ENCODE peak calls at places on chromosomes 16 and 17, in eight cellular contexts. J is upper lobe of right lung, C is iPS DF 6.9, W is tibial artery, K is Panc1, T is ovary, G is tibial nerve, H is A673. S is an unnamed sample.

GRCh38 chr17:28745052-28745776 is 1.4 kb downstream of the TRAF4 start:
- DNase-seq in J (no peak), C (no peak), W (peak; percentile 84), K (no peak), T (peak; percentile 65), G (peak; percentile 41), H (peak; percentile 76), S (peak; percentile 68)

GRCh38 chr17:50922107-50922506 is 56.0 kb upstream of the TOB1 start:
- DNase-seq in J (no peak), C (no peak), W (no peak), K (no peak), T (no peak), G (no peak), H (no peak), S (no peak)

GRCh38 chr17:9389116-9389515 is 186.5 kb downstream of the STX8 start:
- DNase-seq in J (no peak), C (no peak), W (no peak), K (no peak), T (no peak), G (no peak), H (peak; percentile 27), S (peak; percentile 60)

GRCh38 chr16:72677662-72678447 is 370.1 kb downstream of the ZFHX3 start:
- DNase-seq in J (no peak), C (no peak), W (no peak), K (no peak), T (no peak), G (no peak), H (no peak), S (peak; percentile 4)

GRCh38 chr16:67613808-67614207 is 31.1 kb upstream of the CARMIL2 start:
- DNase-seq in J (no peak), C (no peak), W (no peak), K (no peak), T (no peak), G (no peak), H (peak; percentile 17), S (no peak)

GRCh38 chr16:54957403-54957802 is 26.7 kb downstream of the IRX5 start:
- DNase-seq in J (no peak), C (no peak), W (no peak), K (peak; percentile 18), T (no peak), G (no peak), H (peak; percentile 52), S (peak; percentile 15)

GRCh38 chr17:29588561-29589411 is 662 bp downstream of the GIT1 start:
- DNase-seq in J (peak; percentile 78), C (no peak), W (no peak), K (no peak), T (peak; percentile 43), G (no peak), H (peak; percentile 36), S (peak; percentile 28)

GRCh38 chr16:17529982-17530760 is 59.4 kb upstream of the XYLT1 start:
- DNase-seq in J (no peak), C (no peak), W (no peak), K (no peak), T (no peak), G (no peak), H (no peak), S (no peak)

GRCh38 chr17:80959330-80960036 is 32.2 kb upstream of the CHMP6 start:
- DNase-seq in J (no peak), C (no peak), W (peak; percentile 98), K (no peak), T (peak; percentile 87), G (peak; percentile 55), H (no peak), S (no peak)

GRCh38 chr16:72645526-72645925 is 402.4 kb downstream of the ZFHX3 start:
- DNase-seq in J (no peak), C (no peak), W (no peak), K (no peak), T (no peak), G (no peak), H (no peak), S (no peak)

GRCh38 chr17:42917236-42917603 is 16.6 kb downstream of the G6PC1 start:
- DNase-seq in J (no peak), C (no peak), W (peak; percentile 23), K (no peak), T (no peak), G (no peak), H (peak; percentile 8), S (no peak)

GRCh38 chr16:55667753-55668152 is 12.0 kb downstream of the SLC6A2 start:
- DNase-seq in J (no peak), C (no peak), W (no peak), K (no peak), T (no peak), G (no peak), H (no peak), S (no peak)

GRCh38 chr16:77920984-77921383 is 101.4 kb upstream of the CLEC3A start:
- DNase-seq in J (no peak), C (no peak), W (no peak), K (no peak), T (no peak), G (no peak), H (no peak), S (no peak)

GRCh38 chr16:11263737-11264136 is 5.4 kb downstream of the TNP2 start:
- DNase-seq in J (no peak), C (no peak), W (no peak), K (no peak), T (no peak), G (no peak), H (no peak), S (no peak)

GRCh38 chr16:67093098-67093732 is 16.5 kb upstream of the PHAF1 start:
- DNase-seq in J (no peak), C (no peak), W (no peak), K (no peak), T (no peak), G (no peak), H (no peak), S (no peak)

GRCh38 chr16:27246439-27246838 is 22.1 kb downstream of the NSMCE1 start:
- DNase-seq in J (no peak), C (no peak), W (no peak), K (no peak), T (peak; percentile 13), G (no peak), H (no peak), S (no peak)

GRCh38 chr17:16919663-16920627 is 52.0 kb downstream of the TNFRSF13B start:
- DNase-seq in J (peak; percentile 39), C (peak; percentile 27), W (peak; percentile 51), K (no peak), T (no peak), G (no peak), H (peak; percentile 20), S (no peak)

GRCh38 chr16:31080756-31081419 is 6.7 kb downstream of the ZNF646 start:
- DNase-seq in J (no peak), C (no peak), W (no peak), K (no peak), T (no peak), G (no peak), H (no peak), S (no peak)

GRCh38 chr17:81253358-81254131 is 14.4 kb downstream of the NDUFAF8 start:
- DNase-seq in J (no peak), C (no peak), W (no peak), K (peak; percentile 15), T (peak; percentile 72), G (peak; percentile 66), H (peak; percentile 59), S (peak; percentile 42)

GRCh38 chr17:15919466-15919865 is 25.5 kb upstream of the ADORA2B start:
- DNase-seq in J (no peak), C (no peak), W (no peak), K (no peak), T (no peak), G (no peak), H (no peak), S (no peak)

DNA sequence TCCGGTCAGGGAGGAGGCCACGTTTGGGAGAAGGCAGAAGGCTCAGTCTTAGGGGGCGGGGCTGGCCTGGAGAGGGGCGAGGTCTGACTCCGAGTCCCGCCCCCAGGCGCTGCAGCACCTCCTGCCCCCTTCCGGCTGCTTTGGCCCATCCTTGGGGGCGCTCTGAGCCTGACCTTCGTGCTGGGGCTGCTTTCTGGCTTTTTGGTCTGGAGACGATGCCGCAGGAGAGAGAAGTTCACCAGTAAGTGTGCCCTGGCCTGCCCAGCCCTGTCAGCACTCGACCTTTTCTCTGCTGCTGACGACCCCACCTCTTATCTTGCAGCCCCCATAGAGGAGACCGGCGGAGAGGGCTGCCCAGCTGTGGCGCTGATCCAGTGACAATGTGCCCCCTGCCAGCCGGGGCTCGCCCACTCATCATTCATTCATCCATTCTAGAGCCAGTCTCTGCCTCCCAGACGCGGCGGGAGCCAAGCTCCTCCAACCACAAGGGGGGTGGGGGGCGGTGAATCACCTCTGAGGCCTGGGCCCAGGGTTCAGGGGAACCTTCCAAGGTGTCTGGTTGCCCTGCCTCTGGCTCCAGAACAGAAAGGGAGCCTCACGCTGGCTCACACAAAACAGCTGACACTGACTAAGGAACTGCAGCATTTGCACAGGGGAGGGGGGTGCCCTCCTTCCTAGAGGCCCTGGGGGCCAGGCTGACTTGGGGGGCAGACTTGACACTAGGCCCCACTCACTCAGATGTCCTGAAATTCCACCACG is 1.5 kb downstream of the TNFRSF12A start:
- DNase-seq in J (peak; percentile 93), C (no peak), W (peak; percentile 91), K (peak; percentile 68), T (peak; percentile 77), G (peak; percentile 66), H (peak; percentile 87), S (peak; percentile 93)
- H3K4me1 ChIP-seq in J (peaks cover 49% of the 10 kb centered on the region), C (peaks cover 5% of the 10 kb centered on the region), W (peaks cover 58% of the 10 kb centered on the region), K (peaks cover 16% of the 10 kb centered on the region), T (peaks cover 21% of the 10 kb centered on the region), G (peaks cover 36% of the 10 kb centered on the region), H (peaks cover 29% of the 10 kb centered on the region), S (peaks cover 27% of the 10 kb centered on the region)

GRCh38 chr17:39251997-39252396 is 26.3 kb upstream of the STAC2 start:
- DNase-seq in J (no peak), C (no peak), W (no peak), K (no peak), T (no peak), G (no peak), H (no peak), S (no peak)
- H3K27ac ChIP-seq in J (no peak overlapping the region), C (no peak overlapping the region), W (no peak overlapping the region), K (no peak overlapping the region), T (no peak overlapping the region), G (no peak overlapping the region), H (no peak overlapping the region), S (no peak overlapping the region)

DNA sequence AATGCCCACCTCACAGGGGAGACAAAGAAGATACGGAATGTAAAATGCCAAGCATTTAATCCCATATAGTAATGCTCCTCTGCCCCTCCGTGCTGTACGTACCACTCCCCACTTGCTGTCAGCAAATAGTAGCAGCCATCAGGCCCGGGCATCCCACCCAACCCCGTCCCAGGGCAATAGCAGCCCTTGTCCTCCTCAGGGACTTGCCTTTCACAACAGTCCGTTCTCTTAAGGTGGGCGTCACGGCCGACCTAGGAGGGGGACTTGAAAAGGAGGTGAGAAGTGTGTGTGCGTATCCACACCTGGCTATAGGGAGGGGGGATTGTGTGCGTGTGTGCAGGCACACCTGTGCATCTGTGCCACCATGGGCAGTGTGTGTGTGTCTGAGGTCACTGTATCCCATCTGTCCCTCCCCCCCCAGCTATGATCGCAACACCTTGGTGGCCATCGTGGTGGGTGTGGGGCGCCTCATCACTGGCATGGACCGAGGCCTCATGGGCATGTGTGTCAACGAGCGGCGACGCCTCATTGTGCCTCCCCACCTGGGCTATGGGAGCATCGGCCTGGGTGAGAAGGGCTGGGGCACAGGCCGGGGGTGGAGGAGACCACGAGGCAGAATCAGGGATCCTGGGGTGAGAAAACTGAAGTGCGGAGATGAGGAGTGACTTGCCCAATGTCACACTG is 4.0 kb downstream of the FKBP10 start:
- DNase-seq in J (no peak), C (no peak), W (no peak), K (no peak), T (no peak), G (no peak), H (no peak), S (no peak)
- H3K4me1 ChIP-seq in J (peaks cover 11% of the 10 kb centered on the region), C (peaks cover 7% of the 10 kb centered on the region), W (peaks cover 14% of the 10 kb centered on the region), K (peaks cover 10% of the 10 kb centered on the region), T (no peaks in the 10 kb centered on the region), G (peaks cover 6% of the 10 kb centered on the region), H (no peaks in the 10 kb centered on the region), S (peaks cover 19% of the 10 kb centered on the region)

GRCh38 chr17:79305831-79306687 is 231.4 kb downstream of the ENGASE start:
- DNase-seq in J (no peak), C (no peak), W (peak; percentile 89), K (no peak), T (no peak), G (no peak), H (no peak), S (no peak)
- H3K27ac ChIP-seq in J (no peak overlapping the region), C (no peak overlapping the region), W (peak overlapping the region; percentile 67), K (no peak overlapping the region), T (no peak overlapping the region), G (no peak overlapping the region), H (no peak overlapping the region), S (no peak overlapping the region)